ENCODE peak calls at places on chromosomes 13 and 19, in five cellular contexts. One of them, this sample, is unnamed.

GRCh38 chr13:100518394-100519062 is 70.1 kb downstream of the GGACT start:
- DNase-seq in body of pancreas: no peak
- DNase-seq in keratinocyte: no peak
- DNase-seq in heart right ventricle: no peak
- DNase-seq in pancreas: no peak
- DNase-seq in this sample: no peak

GRCh38 chr19:45403781-45404556 is 900 bp downstream of the PPP1R13L start:
- DNase-seq in body of pancreas: peak; percentile 84
- DNase-seq in keratinocyte: peak; percentile 75
- DNase-seq in heart right ventricle: peak; percentile 68
- DNase-seq in pancreas: peak; percentile 86
- DNase-seq in this sample: peak; percentile 93

GRCh38 chr19:8363803-8364771 is at the start of gene ANGPTL4:
- DNase-seq in body of pancreas: peak; percentile 81
- DNase-seq in keratinocyte: no peak
- DNase-seq in heart right ventricle: peak; percentile 73
- DNase-seq in pancreas: peak; percentile 89
- DNase-seq in this sample: peak; percentile 60

GRCh38 chr19:15836345-15836594 is 20.8 kb upstream of the OR10H1 start:
- DNase-seq in body of pancreas: no peak
- DNase-seq in keratinocyte: no peak
- DNase-seq in heart right ventricle: no peak
- DNase-seq in pancreas: no peak
- DNase-seq in this sample: no peak

GRCh38 chr19:20611866-20612265 is 46.3 kb upstream of the ZNF737 start:
- DNase-seq in body of pancreas: peak; percentile 25
- DNase-seq in keratinocyte: no peak
- DNase-seq in heart right ventricle: no peak
- DNase-seq in pancreas: no peak
- DNase-seq in this sample: no peak

GRCh38 chr19:8020681-8021080 is 15.2 kb upstream of the ELAVL1 start:
- DNase-seq in body of pancreas: no peak
- DNase-seq in keratinocyte: no peak
- DNase-seq in heart right ventricle: no peak
- DNase-seq in pancreas: no peak
- DNase-seq in this sample: no peak

GRCh38 chr19:49690073-49690655 is 752 bp upstream of the CPT1C start:
- DNase-seq in body of pancreas: no peak
- DNase-seq in keratinocyte: no peak
- DNase-seq in heart right ventricle: no peak
- DNase-seq in pancreas: no peak
- DNase-seq in this sample: no peak

GRCh38 chr19:55738302-55738701 is at the start of gene NLRP9:
- DNase-seq in body of pancreas: no peak
- DNase-seq in keratinocyte: no peak
- DNase-seq in heart right ventricle: no peak
- DNase-seq in pancreas: no peak
- DNase-seq in this sample: no peak

GRCh38 chr19:38786572-38787265 is 2.3 kb upstream of the LGALS7B start:
- DNase-seq in body of pancreas: no peak
- DNase-seq in keratinocyte: peak; percentile 74
- DNase-seq in heart right ventricle: no peak
- DNase-seq in pancreas: no peak
- DNase-seq in this sample: no peak

DNA sequence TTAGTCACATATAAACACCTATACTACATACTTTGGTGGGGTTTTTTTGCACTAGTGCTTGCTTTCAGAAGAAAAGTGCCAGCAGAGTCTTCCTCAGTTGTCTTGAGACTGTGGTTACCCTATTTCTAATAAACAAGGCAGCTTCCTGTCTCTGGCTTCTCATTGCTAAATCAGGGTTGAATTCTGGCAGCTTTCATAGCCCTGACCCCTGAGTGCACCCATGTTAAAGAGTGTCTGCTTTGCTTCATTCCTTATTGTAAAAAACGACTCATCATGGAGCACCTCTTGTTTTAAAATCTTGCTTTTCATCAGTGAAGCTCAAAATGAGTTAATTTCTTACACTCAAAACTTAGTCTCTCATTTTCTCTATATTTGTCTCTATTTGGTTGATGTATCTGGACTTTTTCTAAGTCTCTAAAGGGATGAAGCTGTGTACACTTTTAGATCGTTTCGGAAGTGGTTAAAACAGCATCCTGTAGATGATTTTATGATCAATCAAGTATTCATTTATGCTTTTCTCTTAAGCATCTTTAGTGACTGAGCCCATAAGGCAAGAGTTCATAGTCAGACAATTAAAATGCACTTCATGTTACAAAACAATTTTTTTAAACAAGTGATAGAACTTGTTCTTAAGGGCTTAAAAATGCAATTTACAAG is 72.1 kb downstream of the KLF12 start:
- DNase-seq in body of pancreas: no peak
- DNase-seq in keratinocyte: no peak
- DNase-seq in heart right ventricle: no peak
- DNase-seq in pancreas: no peak
- DNase-seq in this sample: no peak
- TF ChIP-seq CTCF in body of pancreas: no peak
- TF ChIP-seq CTCF in keratinocyte: no peak
- TF ChIP-seq CTCF in heart right ventricle: no peak
- TF ChIP-seq CTCF in pancreas: no peak
- TF ChIP-seq CTCF in this sample: no peak

GRCh38 chr13:26953273-26953672 is 192.7 kb upstream of the GPR12 start:
- DNase-seq in body of pancreas: no peak
- DNase-seq in keratinocyte: no peak
- DNase-seq in heart right ventricle: no peak
- DNase-seq in pancreas: no peak
- DNase-seq in this sample: no peak
- H3K27me3 ChIP-seq in body of pancreas: no peaks in the 10 kb centered on the region
- H3K27me3 ChIP-seq in keratinocyte: peaks cover 28% of the 10 kb centered on the region
- H3K27me3 ChIP-seq in heart right ventricle: no peaks in the 10 kb centered on the region
- H3K27me3 ChIP-seq in pancreas: no peaks in the 10 kb centered on the region
- H3K27me3 ChIP-seq in this sample: no peaks in the 10 kb centered on the region

DNA sequence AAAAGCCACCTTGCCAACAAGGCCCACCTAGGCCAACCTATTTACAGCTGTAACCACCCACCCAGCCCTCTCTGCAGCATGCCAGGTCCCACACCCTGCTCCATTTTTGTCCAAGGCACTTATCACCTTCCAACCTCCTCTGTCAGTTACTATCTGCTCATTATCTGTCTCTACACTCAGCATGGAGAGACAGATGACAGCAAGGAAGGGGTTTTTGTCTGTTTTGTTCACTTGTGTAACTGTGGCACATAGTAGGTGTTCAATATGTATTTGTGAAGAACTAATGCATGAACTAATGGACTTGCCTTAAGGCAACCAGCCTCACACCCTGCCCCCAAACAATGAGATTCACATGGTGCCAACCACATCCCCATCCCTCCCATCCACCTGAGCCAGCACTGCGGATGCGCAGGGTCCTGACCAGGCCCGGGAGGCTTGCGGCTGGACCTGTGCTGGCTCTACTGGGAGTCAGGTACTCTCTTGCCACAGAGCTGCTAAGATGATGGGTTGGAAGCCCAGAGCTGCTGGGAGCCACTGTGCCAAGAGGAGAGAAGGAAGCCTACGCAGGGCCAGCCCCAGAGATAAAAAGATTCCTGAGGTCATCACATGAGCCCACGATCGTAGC is 17.2 kb downstream of the DEDD2 start:
- DNase-seq in body of pancreas: no peak
- DNase-seq in keratinocyte: no peak
- DNase-seq in heart right ventricle: no peak
- DNase-seq in pancreas: no peak
- DNase-seq in this sample: no peak
- H3K4me1 ChIP-seq in body of pancreas: no peaks in the 10 kb centered on the region
- H3K4me1 ChIP-seq in keratinocyte: peaks cover 31% of the 10 kb centered on the region
- H3K4me1 ChIP-seq in heart right ventricle: peaks cover 29% of the 10 kb centered on the region
- H3K4me1 ChIP-seq in pancreas: no peaks in the 10 kb centered on the region
- H3K4me1 ChIP-seq in this sample: no peaks in the 10 kb centered on the region

GRCh38 chr19:1729568-1729925 is 23.8 kb upstream of the ONECUT3 start:
- DNase-seq in body of pancreas: no peak
- DNase-seq in keratinocyte: no peak
- DNase-seq in heart right ventricle: no peak
- DNase-seq in pancreas: no peak
- DNase-seq in this sample: no peak

GRCh38 chr19:1730157-1730556 is 23.1 kb upstream of the ONECUT3 start:
- DNase-seq in body of pancreas: no peak
- DNase-seq in keratinocyte: no peak
- DNase-seq in heart right ventricle: no peak
- DNase-seq in pancreas: no peak
- DNase-seq in this sample: no peak

GRCh38 chr19:1728816-1729567 is 24.3 kb upstream of the ONECUT3 start:
- DNase-seq in body of pancreas: no peak
- DNase-seq in keratinocyte: no peak
- DNase-seq in heart right ventricle: no peak
- DNase-seq in pancreas: peak; percentile 1
- DNase-seq in this sample: no peak

GRCh38 chr19:1720237-1720636 is 33.1 kb upstream of the ONECUT3 start:
- DNase-seq in body of pancreas: no peak
- DNase-seq in keratinocyte: no peak
- DNase-seq in heart right ventricle: no peak
- DNase-seq in pancreas: no peak
- DNase-seq in this sample: no peak

GRCh38 chr19:1725100-1726064 is 27.9 kb upstream of the ONECUT3 start:
- DNase-seq in body of pancreas: peak; percentile 79
- DNase-seq in keratinocyte: no peak
- DNase-seq in heart right ventricle: no peak
- DNase-seq in pancreas: peak; percentile 84
- DNase-seq in this sample: peak; percentile 60
- TF ChIP-seq CTCF in body of pancreas: no peak
- TF ChIP-seq CTCF in keratinocyte: no peak
- TF ChIP-seq CTCF in heart right ventricle: no peak
- TF ChIP-seq CTCF in pancreas: no peak
- TF ChIP-seq CTCF in this sample: no peak

DNA sequence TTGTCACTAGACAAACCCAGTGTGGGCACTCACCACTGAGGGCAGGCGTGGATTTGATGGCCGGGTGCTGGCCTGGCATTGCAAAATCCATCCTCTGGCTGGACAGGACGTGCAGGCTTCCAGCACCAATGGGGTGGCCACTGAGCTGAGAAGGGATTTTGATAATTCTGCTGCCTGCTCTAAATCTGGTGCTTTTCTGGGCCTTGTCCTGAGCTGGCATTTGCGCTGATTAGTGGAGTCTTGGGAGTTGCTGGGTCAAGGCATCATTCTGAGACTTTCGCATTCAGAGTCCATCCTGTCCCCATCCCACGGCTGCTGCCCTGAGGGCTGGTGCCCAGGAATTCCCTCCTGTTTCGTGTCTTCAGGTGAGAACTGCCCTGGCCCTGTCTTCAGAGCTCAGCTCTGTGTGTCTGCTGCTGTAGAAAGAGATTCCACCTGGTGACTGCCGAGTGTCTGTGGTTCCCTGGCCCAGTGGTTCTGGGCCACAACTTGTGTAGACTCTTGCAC is 65.9 kb upstream of the MCF2L start:
- DNase-seq in body of pancreas: no peak
- DNase-seq in keratinocyte: no peak
- DNase-seq in heart right ventricle: no peak
- DNase-seq in pancreas: peak; percentile 11
- DNase-seq in this sample: no peak
- H3K27me3 ChIP-seq in body of pancreas: no peaks in the 10 kb centered on the region
- H3K27me3 ChIP-seq in keratinocyte: peaks cover 36% of the 10 kb centered on the region
- H3K27me3 ChIP-seq in heart right ventricle: peaks cover 9% of the 10 kb centered on the region
- H3K27me3 ChIP-seq in pancreas: no peaks in the 10 kb centered on the region
- H3K27me3 ChIP-seq in this sample: no peaks in the 10 kb centered on the region

GRCh38 chr19:3674784-3675183 is 25.5 kb downstream of the PIP5K1C start:
- DNase-seq in body of pancreas: no peak
- DNase-seq in keratinocyte: no peak
- DNase-seq in heart right ventricle: no peak
- DNase-seq in pancreas: no peak
- DNase-seq in this sample: no peak
- H3K4me1 ChIP-seq in body of pancreas: peaks cover 6% of the 10 kb centered on the region
- H3K4me1 ChIP-seq in keratinocyte: no peaks in the 10 kb centered on the region
- H3K4me1 ChIP-seq in heart right ventricle: peaks cover 45% of the 10 kb centered on the region
- H3K4me1 ChIP-seq in pancreas: no peaks in the 10 kb centered on the region
- H3K4me1 ChIP-seq in this sample: no peaks in the 10 kb centered on the region

GRCh38 chr13:24540236-24541126 is 27.9 kb upstream of the PARP4 start:
- DNase-seq in body of pancreas: no peak
- DNase-seq in keratinocyte: no peak
- DNase-seq in heart right ventricle: no peak
- DNase-seq in pancreas: no peak
- DNase-seq in this sample: no peak
- TF ChIP-seq CTCF in body of pancreas: no peak
- TF ChIP-seq CTCF in keratinocyte: peak; percentile 12
- TF ChIP-seq CTCF in heart right ventricle: no peak
- TF ChIP-seq CTCF in pancreas: no peak
- TF ChIP-seq CTCF in this sample: no peak

DNA sequence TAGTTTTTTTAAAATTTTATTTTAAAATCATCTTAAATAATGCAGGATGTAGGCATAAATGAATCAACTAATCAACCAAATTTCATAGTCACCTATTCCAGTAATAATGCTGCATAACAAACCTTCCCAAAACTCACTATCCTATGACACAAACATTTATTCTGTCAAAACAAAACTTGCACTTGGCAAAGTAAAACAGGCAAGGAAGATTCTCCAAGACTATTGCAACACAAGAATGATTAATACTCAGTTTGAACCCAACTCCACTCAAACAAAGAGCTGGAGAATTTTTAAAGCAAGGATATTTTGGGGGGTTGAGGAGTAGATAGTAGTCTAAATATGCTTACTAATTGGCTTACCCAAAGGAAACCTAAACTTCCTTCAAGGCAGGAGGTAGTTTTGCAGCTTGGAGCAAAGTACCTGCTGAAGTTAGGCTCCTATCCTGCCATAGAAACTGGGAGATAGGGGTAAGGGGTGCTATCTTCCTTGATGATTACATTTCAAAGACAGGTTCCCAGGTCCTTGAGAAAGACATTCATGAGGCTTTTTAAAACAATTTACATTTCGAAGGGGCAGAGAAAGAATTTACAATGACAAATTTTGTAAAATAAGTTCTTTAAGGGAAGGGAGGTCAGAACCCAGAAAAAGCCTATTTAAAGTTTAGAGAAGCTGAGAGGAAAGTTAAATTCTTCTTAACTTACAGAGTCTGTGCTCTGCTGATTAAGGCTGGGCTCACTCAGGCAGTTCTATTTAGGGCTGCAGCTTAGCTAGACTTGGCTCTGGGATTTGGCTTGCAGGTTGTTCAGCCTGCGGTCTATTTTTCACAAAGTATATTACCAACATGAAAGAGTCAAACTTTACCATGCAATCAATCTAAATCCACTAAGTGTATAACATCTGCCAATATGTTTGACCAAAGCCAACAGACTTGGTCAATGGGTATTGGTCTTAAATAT is 549.0 kb downstream of the KCTD12 start:
- DNase-seq in body of pancreas: no peak
- DNase-seq in keratinocyte: no peak
- DNase-seq in heart right ventricle: peak; percentile 19
- DNase-seq in pancreas: no peak
- DNase-seq in this sample: no peak
- H3K27me3 ChIP-seq in body of pancreas: no peaks in the 10 kb centered on the region
- H3K27me3 ChIP-seq in keratinocyte: no peaks in the 10 kb centered on the region
- H3K27me3 ChIP-seq in heart right ventricle: no peaks in the 10 kb centered on the region
- H3K27me3 ChIP-seq in pancreas: no peaks in the 10 kb centered on the region
- H3K27me3 ChIP-seq in this sample: no peaks in the 10 kb centered on the region

This sample was measured in Caco-2.